ENCODE peak calls at places on chromosomes 1 and 21, in five cellular contexts. E is hypothalamus, G is AG09319, D is nucleus accumbens, H is sigmoid colon. M is an unnamed sample.

GRCh38 chr1:978069-978834 is 3.6 kb downstream of the PERM1 start:
- DNase-seq in E (no peak), G (no peak), D (no peak), H (peak), M (no peak)

GRCh38 chr1:215192306-215192705 is 109.8 kb downstream of the KCNK2 start:
- DNase-seq in E (no peak), G (peak), D (no peak), H (no peak), M (no peak)

GRCh38 chr1:43872280-43872679 is 61.3 kb upstream of the ARTN start:
- DNase-seq in E (no peak), G (no peak), D (no peak), H (no peak), M (no peak)

GRCh38 chr1:167033646-167034045 is 44.6 kb downstream of the MAEL start:
- DNase-seq in E (no peak), G (no peak), D (no peak), H (no peak), M (no peak)

GRCh38 chr1:76268341-76268740 is 193.8 kb downstream of the ST6GALNAC3 start:
- DNase-seq in E (no peak), G (no peak), D (no peak), H (no peak), M (no peak)

GRCh38 chr1:85445906-85446305 is 19.1 kb downstream of the DDAH1 start:
- DNase-seq in E (no peak), G (no peak), D (no peak), H (no peak), M (no peak)

GRCh38 chr1:190475394-190476250 is 2.0 kb downstream of the BRINP3 start:
- DNase-seq in E (no peak), G (no peak), D (no peak), H (no peak), M (peak)

GRCh38 chr21:44695176-44695575 is 1.8 kb upstream of the KRTAP10-12 start:
- DNase-seq in E (no peak), G (no peak), D (no peak), H (no peak), M (no peak)

GRCh38 chr1:119449964-119450363 is 35.0 kb downstream of the HSD3B2 start:
- DNase-seq in E (no peak), G (no peak), D (no peak), H (no peak), M (no peak)

GRCh38 chr1:31762726-31763670 is 1.1 kb downstream of the ADGRB2 start:
- DNase-seq in E (peak), G (no peak), D (no peak), H (peak), M (peak)

GRCh38 chr1:210010161-210010560 is 72.1 kb downstream of the SYT14 start:
- DNase-seq in E (no peak), G (no peak), D (no peak), H (no peak), M (no peak)

GRCh38 chr1:213127074-213127473 is 76.0 kb downstream of the RPS6KC1 start:
- DNase-seq in E (no peak), G (no peak), D (no peak), H (no peak), M (no peak)

GRCh38 chr1:234542211-234542850 is 63.4 kb upstream of the TARBP1 start:
- DNase-seq in E (no peak), G (no peak), D (no peak), H (peak), M (peak)

GRCh38 chr1:217917277-217917887 is 286.2 kb downstream of the SPATA17 start:
- DNase-seq in E (no peak), G (no peak), D (no peak), H (no peak), M (no peak)

GRCh38 chr1:12454406-12455391 is 163.3 kb downstream of the DHRS3 start:
- DNase-seq in E (no peak), G (peak), D (no peak), H (peak), M (no peak)

GRCh38 chr1:204307334-204307883 is 52.3 kb downstream of the PLEKHA6 start:
- DNase-seq in E (no peak), G (peak), D (no peak), H (peak), M (no peak)

GRCh38 chr1:240946926-240947325 is 335.0 kb upstream of the GREM2 start:
- DNase-seq in E (no peak), G (peak), D (no peak), H (no peak), M (no peak)

GRCh38 chr1:156122519-156123355 is 8.2 kb downstream of the LMNA start:
- DNase-seq in E (peak), G (no peak), D (no peak), H (peak), M (peak)

GRCh38 chr21:45539796-45540600 is 2.2 kb downstream of the SLC19A1 start:
- DNase-seq in E (no peak), G (no peak), D (no peak), H (peak), M (no peak)

GRCh38 chr1:202661136-202661845 is 49.0 kb downstream of the SYT2 start:
- DNase-seq in E (no peak), G (no peak), D (no peak), H (no peak), M (no peak)

GRCh38 chr1:207719209-207719608 is 32.6 kb upstream of the CD46 start:
- DNase-seq in E (no peak), G (no peak), D (no peak), H (no peak), M (no peak)

GRCh38 chr1:212976586-212976985 is 26.2 kb downstream of the VASH2 start:
- DNase-seq in E (no peak), G (no peak), D (no peak), H (no peak), M (no peak)

GRCh38 chr1:22177354-22178003 is 34.6 kb upstream of the WNT4 start:
- DNase-seq in E (no peak), G (no peak), D (no peak), H (no peak), M (no peak)